ENCODE peak calls at places on chromosomes 7 and 10, in six cellular contexts. Q is T-helper 2 cell, N is AG10803, P is PC-3, D is cardiac fibroblast, M is GM06990. J is an unnamed sample.

GRCh38 chr7:99380032-99380822 is 5.7 kb downstream of the ARPC1B start:
- DNase-seq in Q (peak; percentile 68), N (peak; percentile 37), P (no peak), D (peak; percentile 72), M (peak; percentile 86), J (no peak)

GRCh38 chr10:62511238-62511637 is 137.1 kb downstream of the ZNF365 start:
- DNase-seq in Q (no peak), N (no peak), P (no peak), D (no peak), M (no peak), J (no peak)

GRCh38 chr7:4951304-4951703 is 7.7 kb downstream of the MMD2 start:
- DNase-seq in Q (no peak), N (no peak), P (no peak), D (no peak), M (no peak), J (no peak)

GRCh38 chr7:106306256-106306655 is 21.5 kb upstream of the NAMPT start:
- DNase-seq in Q (no peak), N (no peak), P (no peak), D (no peak), M (no peak), J (no peak)

GRCh38 chr7:46848944-46849343 is 733.0 kb downstream of the TNS3 start:
- DNase-seq in Q (no peak), N (peak; percentile 89), P (peak; percentile 26), D (peak; percentile 27), M (no peak), J (no peak)

GRCh38 chr10:95745487-95745886 is 10.5 kb upstream of the ENTPD1 start:
- DNase-seq in Q (no peak), N (no peak), P (no peak), D (no peak), M (no peak), J (no peak)

GRCh38 chr10:124378271-124378670 is 40.5 kb downstream of the OAT start:
- DNase-seq in Q (no peak), N (no peak), P (no peak), D (no peak), M (no peak), J (no peak)

GRCh38 chr7:75916259-75916658 is 1.3 kb downstream of the POR start:
- DNase-seq in Q (no peak), N (no peak), P (no peak), D (no peak), M (no peak), J (no peak)

GRCh38 chr7:135774284-135774683 is 25.7 kb upstream of the FAM180A start:
- DNase-seq in Q (no peak), N (peak; percentile 73), P (peak; percentile 61), D (peak; percentile 49), M (no peak), J (peak; percentile 63)

GRCh38 chr7:10237306-10237705 is 736.4 kb upstream of the PHF14 start:
- DNase-seq in Q (no peak), N (no peak), P (peak; percentile 6), D (peak; percentile 13), M (no peak), J (no peak)

GRCh38 chr7:40887099-40887498 is 752.3 kb downstream of the SUGCT start:
- DNase-seq in Q (no peak), N (peak; percentile 38), P (peak; percentile 60), D (peak; percentile 77), M (no peak), J (no peak)

GRCh38 chr7:157499835-157500153 is 163.0 kb downstream of the DNAJB6 start:
- DNase-seq in Q (no peak), N (no peak), P (no peak), D (no peak), M (no peak), J (no peak)

GRCh38 chr7:8149222-8149621 is 112.7 kb downstream of the ICA1 start:
- DNase-seq in Q (peak; percentile 45), N (peak; percentile 17), P (no peak), D (no peak), M (peak; percentile 66), J (no peak)

GRCh38 chr7:75984130-75985008 is 10.0 kb downstream of the TMEM120A start:
- DNase-seq in Q (no peak), N (no peak), P (no peak), D (no peak), M (no peak), J (no peak)

GRCh38 chr10:62079885-62080559 is 178.5 kb downstream of the ARID5B start:
- DNase-seq in Q (peak; percentile 41), N (no peak), P (no peak), D (no peak), M (peak; percentile 44), J (no peak)

GRCh38 chr10:123577921-123578461 is 88.2 kb upstream of the GPR26 start:
- DNase-seq in Q (no peak), N (no peak), P (no peak), D (no peak), M (no peak), J (no peak)

GRCh38 chr10:118116555-118117311 is 70.0 kb upstream of the RAB11FIP2 start:
- DNase-seq in Q (no peak), N (no peak), P (peak; percentile 4), D (no peak), M (no peak), J (no peak)

GRCh38 chr7:101163281-101164070 is 1.9 kb downstream of the VGF start:
- DNase-seq in Q (peak; percentile 48), N (no peak), P (peak; percentile 47), D (no peak), M (peak; percentile 61), J (peak; percentile 66)

GRCh38 chr7:107344286-107344685 is 125.6 kb upstream of the GPR22 start:
- DNase-seq in Q (no peak), N (no peak), P (no peak), D (no peak), M (no peak), J (no peak)

GRCh38 chr10:133125901-133126300 is 34.1 kb upstream of the KNDC1 start:
- DNase-seq in Q (no peak), N (no peak), P (no peak), D (no peak), M (no peak), J (no peak)

GRCh38 chr7:1345796-1346532 is 113.3 kb downstream of the UNCX start:
- DNase-seq in Q (no peak), N (no peak), P (no peak), D (no peak), M (no peak), J (no peak)

GRCh38 chr7:132140341-132140740 is 435.9 kb downstream of the PLXNA4 start:
- DNase-seq in Q (no peak), N (no peak), P (no peak), D (no peak), M (no peak), J (no peak)

GRCh38 chr10:119263966-119264621 is 56.7 kb downstream of the GRK5 start:
- DNase-seq in Q (no peak), N (peak; percentile 47), P (no peak), D (peak; percentile 53), M (no peak), J (peak; percentile 88)

GRCh38 chr10:103550229-103550628 is 56.7 kb downstream of the NEURL1 start:
- DNase-seq in Q (no peak), N (no peak), P (no peak), D (no peak), M (no peak), J (no peak)

GRCh38 chr7:92206672-92207071 is 27.7 kb upstream of the LRRD1 start:
- DNase-seq in Q (peak; percentile 1), N (no peak), P (no peak), D (no peak), M (no peak), J (no peak)

GRCh38 chr10:78254013-78254412 is 220.3 kb downstream of the RPS24 start:
- DNase-seq in Q (no peak), N (peak; percentile 17), P (no peak), D (no peak), M (no peak), J (no peak)

GRCh38 chr10:131948501-131948900 is 33.2 kb downstream of the BNIP3 start:
- DNase-seq in Q (no peak), N (no peak), P (no peak), D (no peak), M (no peak), J (no peak)

GRCh38 chr10:72097448-72098300 is 9.3 kb upstream of the SPOCK2 start:
- DNase-seq in Q (no peak), N (peak; percentile 61), P (peak; percentile 90), D (peak; percentile 97), M (no peak), J (peak; percentile 45)

GRCh38 chr7:46015107-46015868 is 94.2 kb upstream of the IGFBP3 start:
- DNase-seq in Q (no peak), N (peak; percentile 40), P (no peak), D (no peak), M (no peak), J (no peak)

GRCh38 chr7:122014697-122015096 is 129.4 kb downstream of the AASS start:
- DNase-seq in Q (no peak), N (no peak), P (peak; percentile 28), D (peak; percentile 22), M (no peak), J (no peak)

GRCh38 chr7:151755131-151755787 is 121.7 kb downstream of the PRKAG2 start:
- DNase-seq in Q (no peak), N (peak; percentile 88), P (no peak), D (peak; percentile 23), M (no peak), J (no peak)

GRCh38 chr7:101466871-101467270 is 104.2 kb downstream of the COL26A1 start:
- DNase-seq in Q (no peak), N (no peak), P (no peak), D (no peak), M (no peak), J (no peak)

GRCh38 chr10:84762754-84763394 is 434.5 kb downstream of the CCSER2 start:
- DNase-seq in Q (no peak), N (no peak), P (no peak), D (no peak), M (no peak), J (no peak)

GRCh38 chr10:131210181-131210580 is 101.3 kb downstream of the TCERG1L start:
- DNase-seq in Q (no peak), N (no peak), P (no peak), D (no peak), M (no peak), J (no peak)

GRCh38 chr7:953547-954327 is 743 bp downstream of the ADAP1 start:
- DNase-seq in Q (no peak), N (peak; percentile 58), P (peak; percentile 69), D (peak; percentile 31), M (no peak), J (no peak)

GRCh38 chr10:20215547-20216152 is 399.4 kb downstream of the PLXDC2 start:
- DNase-seq in Q (no peak), N (no peak), P (no peak), D (no peak), M (no peak), J (no peak)

J was measured in NCI-H510A treated with DMSO at 0.1 percent for 48 hours.